ENCODE peak calls at places on chromosomes 12 and 14, in eight cellular contexts. L is endothelial cell of umbilical vein, Z is fibroblast of lung, B is IMR-90, F is mesenchymal stem cell, S is hepatocyte, T is K562, V is H1. M is an unnamed sample.
A peak's percentile ranks its signal among the peaks of the same experiment; 100 is the strongest.

GRCh38 chr14:90381011-90381790 is 15.6 kb upstream of the CALM1 start:
- DNase-seq in L (no peak), Z (no peak), B (no peak), F (peak; percentile 51), S (peak; percentile 80), T (no peak), V (no peak), M (no peak)

GRCh38 chr12:27539191-27539631 is 15.2 kb downstream of the PPFIBP1 start:
- DNase-seq in L (no peak), Z (peak; percentile 85), B (peak; percentile 71), F (peak; percentile 89), S (no peak), T (no peak), V (no peak), M (no peak)

GRCh38 chr12:92194566-92194965 is 48.9 kb upstream of the BTG1 start:
- DNase-seq in L (no peak), Z (no peak), B (no peak), F (no peak), S (no peak), T (no peak), V (no peak), M (no peak)

GRCh38 chr14:68886109-68886434 is 93.0 kb downstream of the ACTN1 start:
- DNase-seq in L (peak; percentile 24), Z (peak; percentile 12), B (no peak), F (no peak), S (no peak), T (no peak), V (no peak), M (no peak)

GRCh38 chr14:59215353-59215752 is 26.9 kb downstream of the DAAM1 start:
- DNase-seq in L (peak; percentile 22), Z (peak; percentile 91), B (peak; percentile 77), F (no peak), S (peak; percentile 40), T (no peak), V (no peak), M (peak; percentile 8)

GRCh38 chr14:104113631-104114420 is 24.6 kb upstream of the KIF26A start:
- DNase-seq in L (no peak), Z (no peak), B (no peak), F (no peak), S (no peak), T (no peak), V (no peak), M (peak; percentile 76)

GRCh38 chr14:60642270-60642789 is 6.9 kb downstream of the SIX1 start:
- DNase-seq in L (no peak), Z (peak; percentile 35), B (no peak), F (no peak), S (peak; percentile 32), T (no peak), V (no peak), M (no peak)

GRCh38 chr14:80930836-80931389 is 10.6 kb downstream of the CEP128 start:
- DNase-seq in L (no peak), Z (peak; percentile 69), B (peak; percentile 96), F (peak; percentile 82), S (no peak), T (no peak), V (no peak), M (peak; percentile 19)

DNA sequence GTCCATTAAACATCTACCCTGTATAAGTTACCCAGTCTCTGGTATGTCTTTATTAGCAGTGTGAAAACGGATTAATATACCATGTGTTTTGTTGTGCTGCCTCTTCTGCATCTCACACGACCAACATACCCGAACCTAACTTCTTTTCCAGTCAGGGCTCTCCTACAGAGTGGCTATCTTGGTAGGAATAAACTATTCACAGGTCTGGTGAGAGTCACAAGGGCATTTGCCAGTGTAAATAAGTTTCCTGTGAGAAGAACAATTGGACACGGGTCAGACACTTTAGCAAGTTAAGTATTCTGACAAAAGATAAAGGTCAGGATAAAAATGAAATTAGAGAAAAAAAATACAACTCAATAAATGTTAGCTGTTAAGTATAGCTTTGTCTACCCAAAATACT is 60.9 kb downstream of the MYF5 start:
- DNase-seq in L (peak; percentile 73), Z (no peak), B (no peak), F (no peak), S (no peak), T (no peak), V (no peak), M (no peak)
- H2AFZ ChIP-seq in L (peak overlapping the region; percentile 72), Z (no peak overlapping the region), B (no peak overlapping the region), F (no peak overlapping the region), S (peak overlapping the region; percentile 7), T (no peak overlapping the region), V (no peak overlapping the region), M (peak overlapping the region; percentile 76)

GRCh38 chr14:25461780-25462179 is 411.8 kb upstream of the STXBP6 start:
- DNase-seq in L (no peak), Z (no peak), B (no peak), F (no peak), S (no peak), T (no peak), V (no peak), M (no peak)
- H3K9me3 ChIP-seq in L (no peaks in the 10 kb centered on the region), Z (no peaks in the 10 kb centered on the region), B (peaks cover 14% of the 10 kb centered on the region), F (no peaks in the 10 kb centered on the region), S (no peaks in the 10 kb centered on the region), T (no peaks in the 10 kb centered on the region), V (no peaks in the 10 kb centered on the region), M (no peaks in the 10 kb centered on the region)

GRCh38 chr12:101086490-101086889 is 123.5 kb downstream of the SLC5A8 start:
- DNase-seq in L (no peak), Z (no peak), B (peak; percentile 46), F (peak; percentile 34), S (no peak), T (no peak), V (no peak), M (no peak)
- H2AFZ ChIP-seq in L (no peak overlapping the region), Z (no peak overlapping the region), B (peak overlapping the region; percentile 45), F (no peak overlapping the region), S (no peak overlapping the region), T (no peak overlapping the region), V (peak overlapping the region; percentile 13), M (no peak overlapping the region)

DNA sequence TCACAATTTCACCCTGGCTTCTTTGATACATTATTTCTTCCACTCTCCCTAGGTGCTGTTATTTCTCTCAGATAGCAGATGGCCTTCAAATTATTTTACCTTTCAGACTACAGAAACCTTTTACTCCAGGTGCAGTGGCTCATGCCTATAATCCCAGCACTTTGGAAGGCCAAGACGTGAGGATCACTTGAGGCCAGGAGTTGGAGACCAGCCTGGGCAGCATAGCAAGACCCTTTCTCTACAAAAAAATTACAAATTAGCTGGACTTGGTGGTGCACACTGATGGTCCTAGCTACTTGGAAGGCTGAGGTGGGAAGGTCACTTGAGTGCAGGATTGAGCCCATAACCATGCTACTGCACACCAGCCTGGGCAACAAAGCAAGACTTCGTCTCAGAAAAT is 23.1 kb downstream of the SLC7A7 start:
- DNase-seq in L (no peak), Z (no peak), B (no peak), F (no peak), S (no peak), T (no peak), V (no peak), M (no peak)
- H3K9me3 ChIP-seq in L (no peaks in the 10 kb centered on the region), Z (no peaks in the 10 kb centered on the region), B (no peaks in the 10 kb centered on the region), F (no peaks in the 10 kb centered on the region), S (no peaks in the 10 kb centered on the region), T (no peaks in the 10 kb centered on the region), V (no peaks in the 10 kb centered on the region), M (no peaks in the 10 kb centered on the region)

DNA sequence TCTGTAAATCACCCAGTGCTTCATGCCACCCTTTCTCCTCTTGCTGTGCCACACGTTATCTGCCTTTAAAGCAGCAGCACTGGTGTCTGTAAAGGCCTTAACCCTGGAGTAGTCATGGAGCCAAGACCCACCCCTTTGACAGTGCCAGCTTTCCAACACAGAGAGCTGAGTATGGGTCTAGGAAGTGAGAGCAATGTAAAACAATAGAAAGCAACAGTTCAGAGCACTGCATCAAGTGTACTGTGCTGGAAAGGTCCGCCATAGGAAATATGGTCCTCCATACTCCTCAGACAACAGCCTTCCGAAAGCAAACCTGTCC is 139.5 kb downstream of the DAD1 start:
- DNase-seq in L (peak; percentile 23), Z (no peak), B (no peak), F (no peak), S (no peak), T (no peak), V (no peak), M (no peak)
- H2AFZ ChIP-seq in L (no peak overlapping the region), Z (no peak overlapping the region), B (no peak overlapping the region), F (no peak overlapping the region), S (no peak overlapping the region), T (no peak overlapping the region), V (no peak overlapping the region), M (peak overlapping the region; percentile 39)

GRCh38 chr14:44418856-44419255 is 88.2 kb downstream of the FSCB start:
- DNase-seq in L (no peak), Z (no peak), B (no peak), F (no peak), S (no peak), T (no peak), V (no peak), M (no peak)
- H3K9me3 ChIP-seq in L (no peaks in the 10 kb centered on the region), Z (no peaks in the 10 kb centered on the region), B (no peaks in the 10 kb centered on the region), F (no peaks in the 10 kb centered on the region), S (no peaks in the 10 kb centered on the region), T (no peaks in the 10 kb centered on the region), V (peaks cover 6% of the 10 kb centered on the region), M (no peaks in the 10 kb centered on the region)

DNA sequence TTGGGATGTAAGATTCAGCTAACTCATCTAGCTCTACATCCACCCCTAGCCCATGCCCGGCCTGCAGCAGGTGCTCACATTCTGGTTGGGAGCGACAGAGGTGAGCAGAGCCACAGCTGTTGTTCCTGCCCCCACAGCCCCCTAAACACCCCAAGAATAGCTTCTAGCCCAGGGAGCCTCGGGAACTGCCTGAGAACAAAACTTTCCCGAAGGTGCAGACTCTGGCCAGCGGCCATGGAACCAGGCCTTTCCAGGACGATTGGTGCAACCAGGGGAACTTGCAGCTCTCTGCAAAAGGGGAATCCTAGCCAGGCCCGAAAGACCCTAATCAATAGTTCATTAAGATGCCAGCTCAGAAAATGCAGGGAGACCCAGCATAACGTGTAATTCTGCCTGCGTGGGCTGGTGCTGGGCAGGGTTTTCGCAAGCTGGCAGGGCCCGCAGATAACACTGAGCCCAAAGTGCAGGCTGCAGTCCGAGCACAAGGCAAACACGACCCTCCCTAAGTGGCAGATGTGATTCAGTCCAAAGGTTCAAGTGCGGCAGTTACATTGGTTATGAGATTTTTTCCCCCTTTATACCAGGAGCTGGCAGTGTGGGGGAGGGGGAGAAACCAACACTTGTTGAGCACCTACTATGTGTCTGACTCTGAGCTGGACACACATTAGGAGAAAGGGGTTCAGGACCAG is 122.5 kb upstream of the MAP1LC3B2 start:
- DNase-seq in L (no peak), Z (no peak), B (no peak), F (no peak), S (peak; percentile 52), T (no peak), V (no peak), M (peak; percentile 27)
- H2AFZ ChIP-seq in L (no peak overlapping the region), Z (no peak overlapping the region), B (no peak overlapping the region), F (no peak overlapping the region), S (no peak overlapping the region), T (no peak overlapping the region), V (no peak overlapping the region), M (no peak overlapping the region)

DNA sequence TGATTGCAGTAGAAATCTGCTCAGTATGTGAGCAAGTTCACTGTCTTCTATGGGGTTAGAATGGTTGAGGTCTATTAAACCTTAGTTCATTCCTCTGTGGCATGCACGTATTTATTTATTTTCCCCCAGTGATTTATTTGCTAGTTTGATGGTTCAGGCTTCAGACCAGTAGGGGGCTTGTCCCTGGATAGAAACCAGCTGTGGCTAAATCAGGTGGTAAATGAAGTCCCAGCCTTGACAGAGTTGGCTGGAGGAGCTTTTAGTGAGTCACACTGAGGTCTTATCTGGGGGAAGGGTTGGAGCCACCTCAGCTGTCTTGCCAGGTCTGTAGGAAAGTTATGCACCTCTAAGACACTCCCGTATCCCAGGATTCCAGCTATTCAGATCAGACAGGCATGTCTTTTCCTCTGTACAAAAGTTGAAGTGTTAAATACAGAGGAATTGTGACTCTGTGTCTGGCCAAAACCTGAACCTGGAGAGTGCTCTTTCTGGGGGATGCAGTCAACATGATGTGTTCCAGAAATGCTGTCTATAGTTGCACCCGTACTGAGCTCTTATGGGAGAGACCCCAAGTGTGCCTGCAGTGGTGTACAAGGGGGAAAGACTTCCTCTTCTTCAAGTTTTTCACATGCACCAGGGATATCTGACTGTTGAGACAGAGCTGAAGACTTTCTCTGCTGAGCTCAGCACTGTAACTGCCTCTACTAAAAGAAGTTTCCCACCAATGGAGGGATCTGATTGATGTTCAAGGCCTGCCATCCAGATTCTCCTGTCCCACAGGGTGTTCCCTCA is 1322.1 kb downstream of the TMEM121 start:
- DNase-seq in L (no peak), Z (no peak), B (no peak), F (no peak), S (no peak), T (no peak), V (no peak), M (no peak)
- H3K9me3 ChIP-seq in L (no peaks in the 10 kb centered on the region), Z (no peaks in the 10 kb centered on the region), B (peaks cover 25% of the 10 kb centered on the region), F (no peaks in the 10 kb centered on the region), S (no peaks in the 10 kb centered on the region), T (no peaks in the 10 kb centered on the region), V (peaks cover 77% of the 10 kb centered on the region), M (no peaks in the 10 kb centered on the region)

M was measured in osteoblast.